ENCODE peak calls at places on chromosomes 6 and 20, in seven cellular contexts. R is D341Med; U is posterior vena cava; L is endothelial cell; D is CD8-positive, alpha-beta memory T cell; P is stomach; T is T-helper 2 cell. A is an unnamed sample.

GRCh38 chr20:50724851-50725721 is 6.3 kb upstream of the PARD6B start:
- DNase-seq in R (peak; percentile 83), U (peak; percentile 89), L (no peak), D (no peak), P (peak; percentile 41), T (no peak), A (peak; percentile 72)

GRCh38 chr6:150028799-150029198 is 3.5 kb upstream of the RAET1L start:
- DNase-seq in R (no peak), U (no peak), L (no peak), D (no peak), P (no peak), T (no peak), A (no peak)

GRCh38 chr20:40628877-40629276 is 60.2 kb downstream of the MAFB start:
- DNase-seq in R (no peak), U (no peak), L (no peak), D (no peak), P (no peak), T (no peak), A (no peak)

GRCh38 chr20:50314936-50315335 is 124.3 kb downstream of the CEBPB start:
- DNase-seq in R (no peak), U (no peak), L (no peak), D (no peak), P (no peak), T (no peak), A (no peak)

GRCh38 chr20:62822788-62823651 is 6.2 kb downstream of the COL9A3 start:
- DNase-seq in R (peak; percentile 88), U (no peak), L (peak; percentile 53), D (no peak), P (peak; percentile 74), T (peak; percentile 79), A (no peak)

GRCh38 chr6:42981866-42982265 is 2.5 kb upstream of the PPP2R5D start:
- DNase-seq in R (no peak), U (no peak), L (no peak), D (no peak), P (no peak), T (no peak), A (no peak)

GRCh38 chr20:59645316-59645715 is 41.0 kb downstream of the PHACTR3 start:
- DNase-seq in R (no peak), U (no peak), L (no peak), D (no peak), P (no peak), T (no peak), A (no peak)

GRCh38 chr20:49496526-49497216 is 14.2 kb upstream of the KCNB1 start:
- DNase-seq in R (no peak), U (no peak), L (no peak), D (no peak), P (no peak), T (no peak), A (no peak)

GRCh38 chr6:39791850-39792500 is at the start of gene DAAM2:
- DNase-seq in R (peak; percentile 73), U (peak; percentile 87), L (peak; percentile 60), D (no peak), P (peak; percentile 64), T (no peak), A (peak; percentile 66)

GRCh38 chr6:89618026-89618425 is 20.5 kb downstream of the LYRM2 start:
- DNase-seq in R (no peak), U (no peak), L (no peak), D (no peak), P (no peak), T (no peak), A (no peak)

GRCh38 chr20:39117486-39117885 is 155.3 kb downstream of the DHX35 start:
- DNase-seq in R (no peak), U (no peak), L (no peak), D (no peak), P (peak; percentile 26), T (no peak), A (no peak)

GRCh38 chr6:219641-220198 is 72.6 kb upstream of the DUSP22 start:
- DNase-seq in R (no peak), U (peak; percentile 93), L (no peak), D (no peak), P (peak; percentile 43), T (no peak), A (peak; percentile 84)

GRCh38 chr6:66896415-66896814 is 1189.4 kb upstream of the EYS start:
- DNase-seq in R (no peak), U (no peak), L (no peak), D (no peak), P (no peak), T (no peak), A (no peak)

GRCh38 chr6:84453499-84453898 is 226.1 kb upstream of the CEP162 start:
- DNase-seq in R (no peak), U (no peak), L (no peak), D (no peak), P (no peak), T (no peak), A (no peak)

GRCh38 chr20:10524034-10524476 is 89.0 kb downstream of the SLX4IP start:
- DNase-seq in R (no peak), U (peak; percentile 91), L (no peak), D (no peak), P (no peak), T (no peak), A (no peak)

GRCh38 chr6:40395066-40395697 is 192.0 kb downstream of the LRFN2 start:
- DNase-seq in R (no peak), U (no peak), L (no peak), D (no peak), P (peak; percentile 36), T (no peak), A (no peak)

GRCh38 chr6:53986721-53987526 is 124.3 kb upstream of the MLIP start:
- DNase-seq in R (peak; percentile 54), U (no peak), L (no peak), D (no peak), P (no peak), T (no peak), A (no peak)

GRCh38 chr6:87630746-87631145 is 40.8 kb downstream of the ORC3 start:
- DNase-seq in R (no peak), U (no peak), L (no peak), D (no peak), P (no peak), T (no peak), A (no peak)

GRCh38 chr20:5191829-5192569 is 65.2 kb downstream of the CDS2 start:
- DNase-seq in R (peak; percentile 76), U (no peak), L (peak; percentile 25), D (peak; percentile 8), P (peak; percentile 34), T (peak; percentile 76), A (no peak)

GRCh38 chr20:48629960-48630315 is 197.9 kb downstream of the PREX1 start:
- DNase-seq in R (no peak), U (no peak), L (no peak), D (no peak), P (no peak), T (no peak), A (no peak)

GRCh38 chr6:132153221-132153896 is 202.2 kb upstream of the CCN2 start:
- DNase-seq in R (no peak), U (no peak), L (no peak), D (no peak), P (no peak), T (no peak), A (no peak)

GRCh38 chr6:13813621-13814175 is 659 bp downstream of the MCUR1 start:
- DNase-seq in R (peak; percentile 87), U (peak; percentile 93), L (peak; percentile 80), D (peak; percentile 34), P (peak; percentile 58), T (peak; percentile 38), A (peak; percentile 83)

GRCh38 chr6:113082691-113083090 is 735.6 kb downstream of the RFPL4B start:
- DNase-seq in R (no peak), U (no peak), L (no peak), D (no peak), P (no peak), T (no peak), A (no peak)

GRCh38 chr6:121794630-121795029 is 359.2 kb downstream of the GJA1 start:
- DNase-seq in R (no peak), U (no peak), L (no peak), D (no peak), P (no peak), T (no peak), A (no peak)

A was measured in upper lobe of left lung.